ENCODE peak calls at places on chromosomes 4 and X, in four cellular contexts. X, Y, G and V are unnamed samples.

GRCh38 chr4:150379454-150379853 is 202.5 kb upstream of the MAB21L2 start:
- DNase-seq in G (no peak), X (peak), Y (no peak), V (no peak)

GRCh38 chr4:112951362-112951962 is 98.0 kb upstream of the ANK2 start:
- DNase-seq in X (peak), G (no peak), Y (peak), V (no peak)

GRCh38 chrX:97315939-97316338 is 432.2 kb downstream of the RPA4 start:
- DNase-seq in G (no peak), X (no peak), Y (peak), V (peak)

GRCh38 chrX:7190157-7190556 is 42.2 kb upstream of the PUDP start:
- DNase-seq in Y (peak), G (no peak), X (no peak), V (no peak)

GRCh38 chr4:13678186-13678924 is 50.8 kb upstream of the BOD1L1 start:
- DNase-seq in G (no peak), Y (no peak), X (no peak), V (no peak)

GRCh38 chr4:152535236-152535902 is 523 bp downstream of the FBXW7 start:
- DNase-seq in X (no peak), G (peak), Y (no peak), V (no peak)

GRCh38 chr4:24330198-24330972 is 254.0 kb downstream of the DHX15 start:
- DNase-seq in Y (peak), G (no peak), X (no peak), V (no peak)

GRCh38 chrX:17759990-17760389 is 22.7 kb downstream of the SCML1 start:
- DNase-seq in X (no peak), Y (no peak), G (no peak), V (no peak)

GRCh38 chr4:151324449-151325319 is 721 bp downstream of the SH3D19 start:
- DNase-seq in G (peak), X (peak), Y (peak), V (peak)

GRCh38 chrX:155611302-155611701 is 1.4 kb downstream of the TMLHE start:
- DNase-seq in X (no peak), G (no peak), Y (no peak), V (no peak)

DNA sequence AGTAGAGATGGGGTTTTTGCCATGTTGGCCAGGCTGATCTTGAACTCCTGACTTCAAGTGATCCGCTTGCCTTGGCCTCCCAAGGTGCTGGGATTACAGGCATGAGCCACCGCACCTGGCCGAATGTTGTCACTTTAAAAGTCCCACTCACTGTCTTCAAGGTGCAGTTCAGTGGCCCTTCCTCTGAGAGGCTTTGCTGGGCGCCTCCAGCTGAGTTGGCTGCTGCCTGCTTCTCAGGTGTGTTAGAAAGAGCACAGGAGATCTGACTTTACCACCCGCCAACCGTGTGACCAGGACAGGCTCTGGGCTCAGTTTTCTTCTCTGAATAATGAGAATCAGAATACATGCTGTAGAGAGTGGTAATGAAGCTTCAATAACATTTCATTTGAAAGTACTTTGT is 207.4 kb downstream of the CEP135 start:
- DNase-seq in X (no peak), Y (peak), G (no peak), V (peak)
- H4K5ac ChIP-seq in X (no peak), Y (no peak), G (no peak), V (no peak)

DNA sequence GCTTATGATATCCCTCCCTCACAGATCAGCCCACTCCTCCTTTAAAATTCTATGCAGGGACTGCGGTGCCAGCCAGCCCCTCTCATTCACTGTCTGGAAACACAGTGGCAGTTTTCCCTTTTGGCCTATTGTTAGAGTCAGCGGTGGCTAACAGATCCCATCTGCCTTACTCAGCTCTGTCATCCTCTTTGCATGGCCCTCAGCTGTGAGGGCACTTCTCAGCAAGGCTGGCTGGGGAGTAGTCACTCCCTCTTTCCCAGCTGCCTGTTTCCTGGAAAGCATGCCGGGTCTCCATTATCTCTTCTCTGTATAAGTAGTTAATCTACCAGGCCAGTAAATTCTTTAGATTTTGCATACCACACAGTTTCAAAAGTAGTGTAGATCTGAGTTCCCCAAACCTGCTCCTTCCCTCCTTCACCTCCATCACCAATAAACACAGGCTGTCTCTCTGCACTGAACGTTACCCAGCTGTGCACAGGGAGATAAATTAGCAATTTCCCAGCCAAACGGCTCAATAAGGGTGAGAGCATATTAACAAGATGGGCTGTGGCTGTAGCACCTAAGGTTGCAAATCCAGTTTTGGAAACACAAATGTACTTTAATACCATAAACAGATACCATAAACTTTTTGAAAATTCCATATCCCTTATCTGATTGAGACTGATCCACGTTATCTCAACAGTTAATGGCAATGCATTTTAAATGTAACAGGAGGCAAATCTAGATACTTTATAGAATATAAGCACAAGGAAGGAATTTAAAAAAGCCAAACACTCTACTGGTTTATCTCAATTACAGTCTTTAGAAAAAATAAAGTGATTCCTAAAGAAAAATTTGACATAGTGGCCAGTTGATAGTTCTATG is 229.3 kb downstream of the ANKRD50 start:
- DNase-seq in X (peak), Y (peak), G (no peak), V (peak)
- H2BK5ac ChIP-seq in X (no peak), Y (peak), G (no peak), V (no peak)

DNA sequence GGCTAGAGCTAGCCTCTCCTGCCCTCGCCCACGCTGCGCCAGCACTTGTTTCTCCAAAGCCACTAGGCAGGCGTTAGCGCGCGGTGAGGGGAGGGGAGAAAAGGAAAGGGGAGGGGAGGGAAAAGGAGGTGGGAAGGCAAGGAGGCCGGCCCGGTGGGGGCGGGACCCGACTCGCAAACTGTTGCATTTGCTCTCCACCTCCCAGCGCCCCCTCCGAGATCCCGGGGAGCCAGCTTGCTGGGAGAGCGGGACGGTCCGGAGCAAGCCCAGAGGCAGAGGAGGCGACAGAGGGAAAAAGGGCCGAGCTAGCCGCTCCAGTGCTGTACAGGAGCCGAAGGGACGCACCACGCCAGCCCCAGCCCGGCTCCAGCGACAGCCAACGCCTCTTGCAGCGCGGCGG is at the start of gene AR:
- DNase-seq in Y (peak), X (peak), G (peak), V (peak)
- H4K5ac ChIP-seq in Y (no peak), X (no peak), G (no peak), V (peak)

GRCh38 chr4:72569719-72570235 is 756 bp upstream of the ADAMTS3 start:
- DNase-seq in G (no peak), Y (no peak), X (peak), V (no peak)
- H2BK5ac ChIP-seq in G (no peak), Y (peak), X (no peak), V (no peak)

GRCh38 chr4:25881187-25881586 is 18.4 kb upstream of the SEL1L3 start:
- DNase-seq in G (no peak), Y (no peak), X (no peak), V (no peak)

GRCh38 chr4:25879991-25880641 is 17.3 kb upstream of the SEL1L3 start:
- DNase-seq in G (no peak), X (peak), Y (no peak), V (no peak)

GRCh38 chr4:25879587-25879986 is 16.8 kb upstream of the SEL1L3 start:
- DNase-seq in Y (peak), X (no peak), G (no peak), V (no peak)

GRCh38 chr4:25878676-25879075 is 15.9 kb upstream of the SEL1L3 start:
- DNase-seq in X (no peak), Y (no peak), G (no peak), V (no peak)

DNA sequence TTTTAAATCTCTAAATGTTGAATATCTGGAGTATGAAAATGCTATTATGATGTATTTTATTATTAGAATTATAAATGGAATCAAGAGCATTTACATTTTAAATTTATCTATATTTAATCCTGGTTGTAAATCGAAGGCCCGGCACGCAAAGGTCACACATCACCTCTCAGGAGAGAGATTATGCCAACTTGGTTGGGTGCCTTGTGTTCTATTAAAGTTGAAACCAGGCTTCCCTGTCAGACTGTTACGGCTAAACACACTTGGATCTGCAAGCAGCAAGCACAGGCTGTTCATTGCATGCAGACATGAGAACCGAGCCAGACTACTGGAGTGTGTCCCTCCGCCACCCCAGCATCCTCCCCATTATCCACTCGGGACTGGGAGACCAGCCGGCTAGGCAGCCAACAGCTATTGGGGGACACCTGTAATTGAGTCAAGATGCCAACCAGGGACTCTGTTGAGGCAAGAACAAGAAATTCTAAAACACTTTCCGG is 16.4 kb upstream of the SEL1L3 start:
- DNase-seq in X (no peak), Y (no peak), G (no peak), V (no peak)
- H4K5ac ChIP-seq in X (no peak), Y (no peak), G (no peak), V (no peak)

GRCh38 chrX:40733691-40734090 is 1.7 kb downstream of the MED14 start:
- DNase-seq in X (no peak), G (no peak), Y (peak), V (no peak)

GRCh38 chrX:40734956-40735317 is 405 bp downstream of the MED14 start:
- DNase-seq in X (no peak), G (no peak), Y (no peak), V (no peak)

GRCh38 chrX:40736170-40736505 is 796 bp upstream of the MED14 start:
- DNase-seq in X (no peak), Y (peak), G (no peak), V (no peak)

GRCh38 chrX:40729923-40730584 is 5.3 kb downstream of the MED14 start:
- DNase-seq in X (no peak), Y (no peak), G (no peak), V (no peak)

GRCh38 chrX:40735318-40736169 is at the start of gene MED14:
- DNase-seq in Y (peak), X (peak), G (peak), V (peak)
- H2BK5ac ChIP-seq in Y (no peak), X (peak), G (peak), V (no peak)

DNA sequence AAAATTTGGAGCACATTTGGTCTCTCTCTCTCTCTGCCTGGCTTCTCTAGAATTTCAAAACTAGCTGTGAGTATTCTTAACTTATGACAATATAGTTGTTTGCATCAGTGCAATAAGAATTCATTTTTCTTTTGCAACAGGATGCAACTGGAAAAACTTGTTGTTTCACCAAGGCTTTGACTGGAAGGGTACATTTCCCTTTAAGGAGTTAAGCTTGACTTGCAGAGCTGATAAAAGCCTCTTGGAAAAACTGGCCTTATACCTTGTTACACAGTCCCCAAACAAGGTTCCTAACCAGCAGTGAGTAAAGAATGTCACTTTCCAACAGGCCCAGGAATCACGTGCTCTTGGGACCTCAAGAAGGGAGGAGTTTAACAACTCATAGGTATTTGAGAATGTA is 25.9 kb upstream of the ZNF718 start:
- DNase-seq in X (no peak), Y (no peak), G (no peak), V (no peak)
- H4K5ac ChIP-seq in X (no peak), Y (no peak), G (no peak), V (no peak)

DNA sequence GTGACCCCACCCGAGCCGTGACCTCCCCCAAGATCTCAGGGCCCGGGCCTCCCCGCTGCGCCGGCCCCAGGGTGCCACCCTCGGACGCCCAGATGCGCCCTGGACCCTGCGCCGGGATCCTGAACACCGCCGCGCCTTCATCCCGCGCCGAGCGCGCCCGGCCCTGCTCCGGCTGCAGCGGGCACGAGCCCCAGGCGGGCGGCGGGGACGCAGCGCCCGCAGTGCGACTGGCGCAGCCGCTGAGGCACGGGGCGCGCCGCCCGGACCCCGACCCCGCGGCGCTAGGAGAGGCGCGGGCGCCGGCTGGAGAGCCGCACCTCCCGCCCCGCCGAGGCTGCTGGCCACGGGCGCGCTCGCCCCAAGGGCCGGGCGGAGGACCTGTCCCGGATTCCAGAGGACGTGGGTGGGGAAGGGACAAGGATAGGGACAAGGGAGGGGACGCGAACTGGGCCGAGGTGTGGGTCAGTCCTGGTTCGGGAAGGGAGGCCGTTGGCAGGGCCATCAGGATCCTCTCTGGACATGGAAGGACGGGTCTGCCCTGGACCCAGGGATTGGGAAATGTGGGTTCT is 1.2 kb downstream of the ZFYVE28 start:
- DNase-seq in G (no peak), X (no peak), Y (no peak), V (no peak)
- H2BK5ac ChIP-seq in G (no peak), X (no peak), Y (no peak), V (no peak)

DNA sequence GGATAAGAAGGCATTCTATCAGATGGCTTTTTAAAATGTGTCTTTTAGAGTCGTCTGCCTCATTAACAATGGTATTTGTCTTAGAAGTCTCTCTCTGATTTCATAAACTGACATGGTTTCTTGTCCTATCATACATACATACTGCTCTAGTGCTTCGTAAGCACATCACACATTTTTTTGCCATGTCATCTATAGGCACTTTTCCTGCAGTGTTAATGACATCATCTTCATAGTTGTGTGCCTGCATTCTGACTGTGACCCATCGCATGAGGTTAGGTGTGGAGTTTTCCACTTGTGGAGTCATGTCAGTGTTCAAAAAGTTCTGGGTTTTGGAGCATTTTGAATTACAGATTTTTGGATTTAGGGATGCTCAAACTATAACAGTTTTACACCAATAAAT is 361.6 kb upstream of the SPOCK3 start:
- DNase-seq in Y (peak), X (no peak), G (no peak), V (no peak)
- H4K5ac ChIP-seq in Y (no peak), X (no peak), G (no peak), V (no peak)

GRCh38 chr4:16897351-16897750 is 1.1 kb downstream of the LDB2 start:
- DNase-seq in X (peak), Y (peak), G (no peak), V (no peak)
- H2BK5ac ChIP-seq in X (peak), Y (peak), G (no peak), V (no peak)